ENCODE peak calls at places on chromosomes 3 and 15, in six cellular contexts. I, A, L, H, Q and Z are unnamed samples.

GRCh38 chr15:64398575-64398974 is 10.9 kb downstream of the TRIP4 start:
- DNase-seq in I (no peak), A (no peak), L (no peak), H (no peak), Q (no peak), Z (no peak)

GRCh38 chr3:129881261-129881660 is 12.2 kb downstream of the TMCC1 start:
- DNase-seq in I (no peak), A (no peak), L (no peak), H (no peak), Q (no peak), Z (no peak)

GRCh38 chr15:63517202-63517601 is 12.8 kb downstream of the USP3 start:
- DNase-seq in I (no peak), A (no peak), L (no peak), H (no peak), Q (no peak), Z (no peak)

GRCh38 chr3:127277591-127277990 is 10.3 kb downstream of the PRR20G start:
- DNase-seq in I (no peak), A (no peak), L (no peak), H (no peak), Q (no peak), Z (peak)

GRCh38 chr3:36591959-36592358 is 172.4 kb downstream of the DCLK3 start:
- DNase-seq in I (no peak), A (no peak), L (no peak), H (no peak), Q (no peak), Z (no peak)

GRCh38 chr3:53641397-53641796 is 147.0 kb downstream of the CACNA1D start:
- DNase-seq in I (no peak), A (no peak), L (no peak), H (no peak), Q (no peak), Z (no peak)

GRCh38 chr3:17577795-17578520 is 164.5 kb downstream of the TBC1D5 start:
- DNase-seq in I (no peak), A (no peak), L (peak), H (no peak), Q (no peak), Z (no peak)

GRCh38 chr15:98953950-98954349 is 53.6 kb downstream of the PGPEP1L start:
- DNase-seq in I (no peak), A (no peak), L (no peak), H (no peak), Q (no peak), Z (no peak)

GRCh38 chr3:124223853-124224252 is 231.9 kb upstream of the ROPN1 start:
- DNase-seq in I (no peak), A (no peak), L (no peak), H (no peak), Q (no peak), Z (no peak)

GRCh38 chr3:15766406-15766805 is 31.4 kb downstream of the ANKRD28 start:
- DNase-seq in I (no peak), A (no peak), L (no peak), H (no peak), Q (no peak), Z (no peak)

GRCh38 chr15:73052679-73053397 is 575 bp downstream of the NEO1 start:
- DNase-seq in I (peak), A (peak), L (no peak), H (peak), Q (no peak), Z (no peak)

GRCh38 chr3:101081446-101081845 is 88.2 kb upstream of the ABI3BP start:
- DNase-seq in I (no peak), A (no peak), L (no peak), H (no peak), Q (no peak), Z (no peak)

GRCh38 chr3:64691051-64691450 is 3.3 kb upstream of the ADAMTS9 start:
- DNase-seq in I (no peak), A (no peak), L (peak), H (no peak), Q (no peak), Z (peak)

GRCh38 chr3:187586226-187586625 is 84.0 kb downstream of the SST start:
- DNase-seq in I (no peak), A (no peak), L (no peak), H (no peak), Q (no peak), Z (no peak)

GRCh38 chr3:170418422-170419300 is at the start of gene CLDN11:
- DNase-seq in I (peak), A (peak), L (peak), H (peak), Q (no peak), Z (no peak)

GRCh38 chr15:74226761-74227540 is 9.2 kb upstream of the CCDC33 start:
- DNase-seq in I (no peak), A (no peak), L (no peak), H (no peak), Q (no peak), Z (no peak)

GRCh38 chr15:77421370-77421700 is 647 bp downstream of the HMG20A start:
- DNase-seq in I (no peak), A (no peak), L (peak), H (peak), Q (no peak), Z (no peak)

GRCh38 chr3:158573714-158574113 is 2.7 kb downstream of the MLF1 start:
- DNase-seq in I (no peak), A (no peak), L (no peak), H (peak), Q (no peak), Z (no peak)

GRCh38 chr15:47897525-47897924 is 180.2 kb downstream of the SEMA6D start:
- DNase-seq in I (no peak), A (no peak), L (no peak), H (no peak), Q (no peak), Z (no peak)

GRCh38 chr3:126180477-126181397 is at the start of gene ALDH1L1:
- DNase-seq in I (peak), A (peak), L (no peak), H (peak), Q (no peak), Z (peak)

GRCh38 chr3:47162695-47163022 is 1.3 kb downstream of the SETD2 start:
- DNase-seq in I (no peak), A (no peak), L (no peak), H (no peak), Q (no peak), Z (no peak)

GRCh38 chr15:43928152-43928551 is 101.3 kb downstream of the WDR76 start:
- DNase-seq in I (no peak), A (no peak), L (no peak), H (peak), Q (no peak), Z (no peak)

GRCh38 chr3:44179251-44179650 is 62.4 kb upstream of the TOPAZ1 start:
- DNase-seq in I (no peak), A (no peak), L (no peak), H (no peak), Q (no peak), Z (no peak)
- H3K27ac ChIP-seq in I (no peak), A (no peak), L (no peak), H (no peak), Q (no peak), Z (no peak)

GRCh38 chr3:49427581-49427980 is 1.5 kb downstream of the NICN1 start:
- DNase-seq in I (no peak), A (no peak), L (no peak), H (no peak), Q (no peak), Z (no peak)

GRCh38 chr3:49424816-49425215 is 2.5 kb upstream of the AMT start:
- DNase-seq in I (no peak), A (no peak), L (no peak), H (no peak), Q (no peak), Z (no peak)

DNA sequence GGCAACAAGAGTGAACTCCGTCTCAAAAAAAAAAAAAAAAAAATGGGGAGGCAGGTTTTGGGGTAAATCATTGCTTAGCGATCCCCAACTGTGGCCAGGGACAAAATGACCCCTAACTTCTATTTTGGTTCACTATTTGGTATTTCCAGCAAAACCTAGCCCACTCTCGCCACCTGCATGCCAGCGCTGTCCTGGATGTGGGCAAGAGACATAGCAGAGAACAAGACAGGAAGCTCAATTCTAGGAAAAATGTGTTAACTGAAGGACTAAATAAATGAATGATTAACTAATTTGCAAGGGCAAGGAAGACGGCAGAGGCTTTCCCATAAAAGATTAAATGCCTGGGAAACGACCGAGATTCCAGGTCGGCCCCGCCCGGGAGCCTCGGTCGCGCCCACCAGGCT is 425 bp downstream of the NICN1 start:
- DNase-seq in I (no peak), A (no peak), L (no peak), H (no peak), Q (no peak), Z (no peak)
- H3K27ac ChIP-seq in I (peak), A (peak), L (no peak), H (no peak), Q (peak), Z (peak)

DNA sequence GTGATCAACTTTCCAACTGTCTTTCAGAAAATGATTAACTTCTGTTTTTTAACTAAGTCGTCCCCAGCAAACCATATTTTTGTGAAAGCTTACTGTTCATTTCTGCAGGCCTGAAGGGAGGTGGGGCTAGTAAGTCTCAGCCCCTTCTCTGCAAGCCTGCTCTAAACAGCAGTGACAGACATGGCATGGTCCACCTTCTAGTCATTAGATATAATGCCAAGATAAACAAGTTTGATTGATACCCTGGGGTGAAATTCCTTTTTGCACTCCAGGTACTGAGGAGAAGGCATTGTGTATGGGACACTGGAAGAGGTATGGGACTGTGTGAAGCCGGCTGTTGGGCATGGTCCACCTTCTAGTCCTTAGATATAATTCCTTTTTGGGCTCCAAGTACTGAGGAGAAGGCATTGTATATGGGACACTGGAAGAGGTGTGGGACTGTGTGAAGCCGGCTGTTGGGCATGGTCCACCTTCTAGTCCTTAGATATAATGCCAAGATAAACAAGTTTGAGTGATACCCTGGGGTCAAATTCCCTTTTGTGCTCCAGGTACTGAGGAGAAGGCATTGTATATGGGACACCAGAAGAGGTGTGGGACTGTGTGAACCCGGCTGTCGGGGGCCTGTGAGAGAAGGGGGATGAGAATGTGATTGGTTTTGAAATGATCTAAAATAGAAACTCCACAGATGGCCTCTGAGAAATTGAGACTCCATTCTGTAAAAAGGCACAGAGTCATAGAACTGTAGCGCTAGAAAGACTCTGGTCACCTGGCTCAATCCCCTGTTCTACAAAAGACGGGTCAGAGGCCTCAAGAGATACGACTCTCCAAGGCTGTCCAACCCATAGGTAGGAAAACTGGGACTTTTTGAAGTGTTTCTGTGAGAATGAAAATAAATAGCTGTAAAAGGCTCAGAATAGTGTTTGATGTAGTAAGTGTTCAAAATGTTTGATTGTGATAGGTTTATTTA is 11.4 kb upstream of the TMC3 start:
- DNase-seq in I (no peak), A (no peak), L (no peak), H (no peak), Q (no peak), Z (no peak)
- H3K27ac ChIP-seq in I (no peak), A (no peak), L (no peak), H (no peak), Q (no peak), Z (no peak)

GRCh38 chr3:152021951-152022461 is 148.6 kb downstream of the SUCNR1 start:
- DNase-seq in I (no peak), A (peak), L (peak), H (no peak), Q (peak), Z (no peak)

DNA sequence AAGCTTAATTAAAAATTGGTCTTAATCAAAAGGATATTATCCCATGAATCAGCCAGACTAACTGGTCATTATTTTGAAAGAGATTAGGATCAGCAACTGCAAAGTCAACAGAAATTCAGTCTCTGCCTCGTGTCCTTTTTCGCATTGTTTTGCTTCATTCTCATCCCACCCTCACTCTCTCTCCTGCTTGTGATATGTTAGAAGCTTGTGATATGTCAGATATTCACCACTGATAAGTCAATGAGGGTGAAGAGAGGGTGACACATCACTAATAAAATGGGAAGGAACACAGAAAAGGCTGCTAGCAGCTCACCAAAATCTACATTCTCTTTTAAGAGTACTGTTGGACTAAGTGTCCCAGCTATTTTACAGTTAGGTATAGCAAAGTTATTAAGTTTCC is 146.1 kb downstream of the SUCNR1 start:
- DNase-seq in I (no peak), A (no peak), L (peak), H (no peak), Q (no peak), Z (no peak)
- H3K27ac ChIP-seq in I (no peak), A (no peak), L (no peak), H (no peak), Q (no peak), Z (no peak)

DNA sequence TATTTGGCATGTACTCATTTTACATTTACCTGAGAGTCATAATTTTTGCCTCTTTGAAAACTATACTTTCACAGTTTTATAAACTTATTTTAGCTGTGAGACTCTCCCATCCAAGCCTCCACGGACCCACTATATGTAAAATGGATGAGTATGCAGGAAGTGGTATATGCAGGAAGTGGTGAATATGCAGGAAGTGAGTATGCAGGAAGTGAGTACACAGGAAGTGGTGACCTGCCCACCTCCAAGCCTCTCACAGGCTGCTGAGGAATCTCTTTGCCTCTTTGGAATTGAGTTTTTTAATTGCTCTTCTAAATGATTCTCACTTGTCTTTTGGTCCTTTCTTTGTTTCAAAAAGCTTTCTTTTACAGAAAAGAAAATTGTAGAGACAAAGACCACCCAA is 85.2 kb downstream of the KBTBD8 start:
- DNase-seq in I (no peak), A (no peak), L (peak), H (no peak), Q (peak), Z (no peak)
- H3K27ac ChIP-seq in I (no peak), A (no peak), L (peak), H (no peak), Q (no peak), Z (no peak)